ENCODE peak calls at places on chromosomes 16 and 17, in nine cellular contexts. C is GM06990; Z is iris pigment epithelial cell; R is MV-4-11; T is stimulated activated CD8-positive, alpha-beta memory T cell treated with anti-CD3 and anti-CD28 coated beads, Interleukin-4, amount 100 ng/mL, for 4 hours; G is stimulated activated effector memory CD8-positive, alpha-beta T cell treated with anti-CD3 and anti-CD28 coated beads, Interleukin-12 subunit alpha, Interleukin-12 subunit beta, amount 100 ng/mL, for 72 hours; U is pancreas; X is activated T-cell treated with anti-CD3 and anti-CD28 coated beads for 1 hour; H is hypothalamus. Y is an unnamed sample.
A peak's percentile ranks its signal among the peaks of the same experiment; 100 is the strongest.

GRCh38 chr17:55726440-55726839 is 3.8 kb upstream of the TMEM100 start:
- DNase-seq in C (no peak), H (no peak), R (no peak), G (no peak), U (no peak), X (no peak), T (no peak), Z (peak; percentile 74), Y (peak; percentile 98)

GRCh38 chr17:79573196-79573929 is 37.5 kb downstream of the RBFOX3 start:
- DNase-seq in T (no peak), X (no peak), G (no peak), R (no peak), U (no peak), Z (no peak), C (no peak), H (no peak), Y (no peak)

GRCh38 chr16:85173077-85173980 is 61.1 kb upstream of the CIBAR2 start:
- DNase-seq in H (no peak), T (no peak), Z (peak; percentile 97), R (no peak), X (no peak), U (no peak), C (no peak), G (no peak), Y (peak; percentile 82)

GRCh38 chr16:1958715-1959268 is 546 bp upstream of the NDUFB10 start:
- DNase-seq in R (no peak), H (no peak), T (no peak), G (peak; percentile 62), Z (no peak), X (no peak), U (peak; percentile 67), C (peak; percentile 18), Y (no peak)

GRCh38 chr16:71201054-71201453 is 29.5 kb downstream of the HYDIN start:
- DNase-seq in U (no peak), C (no peak), X (no peak), T (no peak), G (no peak), H (no peak), Z (no peak), R (no peak), Y (no peak)

GRCh38 chr16:67148221-67148620 is 2.6 kb downstream of the B3GNT9 start:
- DNase-seq in H (no peak), T (no peak), U (no peak), C (no peak), X (no peak), R (no peak), Z (no peak), G (no peak), Y (no peak)

GRCh38 chr17:49333806-49334205 is 28.2 kb downstream of the ZNF652 start:
- DNase-seq in Z (peak; percentile 35), R (no peak), X (no peak), G (no peak), T (no peak), C (no peak), H (no peak), U (no peak), Y (no peak)

GRCh38 chr17:50060951-50061712 is 5.2 kb downstream of the ITGA3 start:
- DNase-seq in G (no peak), C (no peak), U (no peak), T (no peak), X (no peak), Z (peak; percentile 64), H (no peak), R (no peak), Y (peak; percentile 78)

GRCh38 chr16:79195948-79196347 is 404.6 kb downstream of the MAF start:
- DNase-seq in H (no peak), G (no peak), T (no peak), C (no peak), Z (no peak), U (no peak), X (no peak), R (no peak), Y (no peak)

GRCh38 chr16:56203052-56203451 is 11.8 kb downstream of the GNAO1 start:
- DNase-seq in Z (peak; percentile 30), G (peak; percentile 74), C (no peak), T (no peak), X (peak; percentile 24), U (no peak), H (no peak), R (peak; percentile 93), Y (no peak)

Y was measured in AG10803.